ENCODE peak calls at places on chromosomes 4 and X, in eight cellular contexts. H is heart right ventricle; Q is tibial nerve; X is CD8-positive, alpha-beta T cell; M is fibroblast of lung; D is hepatocyte; I is H1; N is neural progenitor cell. E is an unnamed sample.

GRCh38 chrX:106246511-106246910 is 78.4 kb downstream of the PWWP3B start:
- DNase-seq in Q (no peak), I (no peak), M (peak), D (no peak), N (no peak), H (no peak), X (no peak), E (no peak)

GRCh38 chr4:122702939-122703338 is 29.6 kb upstream of the BBS12 start:
- DNase-seq in X (no peak), D (no peak), I (no peak), Q (no peak), H (no peak), N (no peak), M (no peak), E (no peak)

GRCh38 chr4:385934-386707 is 48.5 kb downstream of the ZNF141 start:
- DNase-seq in H (no peak), M (no peak), N (no peak), X (no peak), D (no peak), I (no peak), Q (no peak), E (no peak)

GRCh38 chr4:150224896-150225591 is 146.8 kb downstream of the DCLK2 start:
- DNase-seq in I (peak), X (no peak), N (peak), H (no peak), D (no peak), Q (no peak), M (peak), E (no peak)

GRCh38 chr4:121950212-121950679 is 1.6 kb downstream of the TRPC3 start:
- DNase-seq in D (peak), N (peak), I (peak), X (peak), Q (peak), H (peak), M (peak), E (no peak)

GRCh38 chrX:15789979-15790765 is at the start of gene ZRSR2:
- DNase-seq in H (peak), Q (peak), D (peak), M (peak), I (peak), X (peak), N (peak), E (peak)

GRCh38 chr4:73452953-73453700 is 17.1 kb downstream of the AFP start:
- DNase-seq in D (peak), X (no peak), H (no peak), M (peak), N (peak), I (no peak), Q (no peak), E (no peak)

GRCh38 chr4:156970501-156971167 is 965 bp downstream of the PDGFC start:
- DNase-seq in D (peak), H (peak), Q (peak), N (peak), M (peak), X (no peak), I (no peak), E (peak)

GRCh38 chr4:138961687-138962086 is 53.9 kb upstream of the NOCT start:
- DNase-seq in M (no peak), N (no peak), D (no peak), Q (no peak), H (no peak), X (no peak), I (no peak), E (no peak)

GRCh38 chr4:2353222-2354107 is 65.0 kb downstream of the ZFYVE28 start:
- DNase-seq in M (no peak), X (no peak), H (no peak), I (no peak), N (no peak), Q (no peak), D (no peak), E (no peak)

GRCh38 chrX:150643271-150643670 is 49.9 kb upstream of the MTMR1 start:
- DNase-seq in D (no peak), N (no peak), X (no peak), M (no peak), I (no peak), H (no peak), Q (no peak), E (no peak)

GRCh38 chrX:2931612-2932011 is 2.5 kb upstream of the ARSD start:
- DNase-seq in H (no peak), X (no peak), M (no peak), N (peak), I (no peak), Q (no peak), D (no peak), E (no peak)

GRCh38 chrX:28552882-28553829 is 34.1 kb upstream of the IL1RAPL1 start:
- DNase-seq in M (no peak), I (no peak), D (no peak), Q (no peak), H (no peak), N (no peak), X (no peak), E (no peak)

GRCh38 chr4:88333741-88334405 is 44.8 kb upstream of the HERC6 start:
- DNase-seq in N (no peak), Q (no peak), H (no peak), D (no peak), X (no peak), M (peak), I (no peak), E (no peak)

DNA sequence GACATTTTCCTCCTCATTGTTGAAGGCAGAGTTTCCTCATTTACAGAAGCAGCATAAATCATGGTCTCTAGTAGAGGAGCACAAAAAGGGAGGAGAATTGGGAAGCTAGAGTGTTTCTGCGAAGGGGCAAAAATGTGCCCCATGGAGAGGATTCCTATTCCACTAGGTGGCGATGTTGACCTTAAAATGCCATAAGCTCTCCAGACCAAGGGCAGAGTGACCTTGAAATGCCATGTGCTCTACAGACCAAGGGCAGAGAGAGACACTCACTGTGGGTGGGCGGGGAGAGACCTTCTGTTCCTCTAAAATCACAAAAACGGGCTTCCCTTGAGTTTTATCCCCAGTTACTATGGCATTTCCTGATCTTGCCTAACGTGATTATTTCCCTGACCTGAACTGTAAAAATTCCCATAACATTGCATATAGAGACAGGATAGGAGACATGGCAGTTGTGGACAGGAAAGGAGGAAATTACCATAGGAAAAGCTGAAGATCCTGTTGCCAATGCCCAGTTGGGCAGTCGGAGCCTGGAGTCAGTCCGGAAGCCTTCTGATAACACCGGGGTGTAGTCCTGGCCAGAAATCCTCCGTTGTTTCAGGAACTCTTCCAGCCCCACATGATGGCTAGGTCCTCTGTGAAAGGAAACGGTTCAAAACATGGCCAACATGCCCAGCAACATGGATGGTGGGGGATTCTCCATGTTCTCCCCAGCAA is 567.7 kb downstream of the MAGEB5 start:
- DNase-seq in N (peak), X (no peak), I (peak), D (peak), H (no peak), Q (no peak), M (peak), E (no peak)
- TF ChIP-seq CTCF in N (peak), X (no peak), I (peak), D (peak), H (peak), Q (no peak), M (peak), E (no peak)

GRCh38 chr4:7299051-7299907 is 106.9 kb downstream of the SORCS2 start:
- DNase-seq in H (no peak), X (no peak), I (no peak), D (no peak), Q (no peak), M (no peak), N (peak), E (no peak)
- H3K27ac ChIP-seq in H (no peak), X (no peak), I (no peak), D (no peak), Q (no peak), M (no peak), N (peak), E (no peak)

DNA sequence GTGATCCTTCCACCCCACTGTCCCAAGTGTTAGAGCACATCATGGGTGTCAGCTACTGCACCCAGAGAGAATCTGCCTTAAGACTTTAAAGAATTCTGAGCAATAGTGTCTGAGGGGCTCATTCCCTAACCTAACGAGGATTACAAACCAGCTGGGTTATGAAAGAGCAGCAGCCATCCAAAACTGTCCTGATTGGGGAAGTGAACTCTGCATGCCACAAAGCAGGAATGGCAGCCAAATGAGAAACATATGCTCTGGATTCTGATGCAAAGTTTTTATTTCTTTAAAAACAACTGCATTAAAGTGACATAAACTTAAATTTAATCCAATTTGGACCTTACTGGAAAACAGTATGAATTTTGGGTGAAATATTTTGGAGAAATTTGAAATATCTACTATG is 103.2 kb downstream of the ANXA3 start:
- DNase-seq in I (no peak), D (no peak), H (no peak), M (peak), Q (no peak), X (no peak), N (no peak), E (no peak)
- H3K4me3 ChIP-seq in I (no peak), D (no peak), H (no peak), M (no peak), Q (no peak), X (no peak), N (no peak), E (no peak)

DNA sequence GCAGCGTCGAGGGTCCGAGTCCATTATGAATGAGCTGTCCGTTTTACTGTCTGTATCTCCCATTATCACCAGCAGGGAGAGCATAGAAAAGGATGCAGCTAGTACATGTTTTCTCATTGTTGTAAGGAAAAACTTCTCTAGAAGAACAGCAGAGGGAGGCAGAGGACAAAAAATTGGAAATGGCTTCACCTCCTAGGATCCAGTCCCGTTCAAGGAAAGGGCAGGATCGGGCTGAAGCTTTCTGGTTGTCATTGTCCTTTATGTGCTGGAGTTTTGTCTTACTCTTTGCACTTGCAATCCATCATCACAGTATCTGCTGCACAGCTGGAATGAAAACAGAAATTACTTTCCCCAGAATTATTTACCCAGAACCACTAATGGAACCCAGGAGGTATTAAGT is 14.7 kb downstream of the NDP start:
- DNase-seq in N (peak), H (no peak), Q (no peak), X (no peak), D (peak), I (no peak), M (peak), E (no peak)
- TF ChIP-seq CTCF in N (peak), H (peak), Q (peak), X (peak), D (peak), I (peak), M (peak), E (peak)

GRCh38 chr4:71229477-71230257 is 109.2 kb upstream of the SLC4A4 start:
- DNase-seq in I (peak), H (no peak), N (peak), M (peak), Q (no peak), D (peak), X (no peak), E (no peak)
- H3K27ac ChIP-seq in I (no peak), H (no peak), N (no peak), M (peak), Q (no peak), D (no peak), X (no peak), E (no peak)

DNA sequence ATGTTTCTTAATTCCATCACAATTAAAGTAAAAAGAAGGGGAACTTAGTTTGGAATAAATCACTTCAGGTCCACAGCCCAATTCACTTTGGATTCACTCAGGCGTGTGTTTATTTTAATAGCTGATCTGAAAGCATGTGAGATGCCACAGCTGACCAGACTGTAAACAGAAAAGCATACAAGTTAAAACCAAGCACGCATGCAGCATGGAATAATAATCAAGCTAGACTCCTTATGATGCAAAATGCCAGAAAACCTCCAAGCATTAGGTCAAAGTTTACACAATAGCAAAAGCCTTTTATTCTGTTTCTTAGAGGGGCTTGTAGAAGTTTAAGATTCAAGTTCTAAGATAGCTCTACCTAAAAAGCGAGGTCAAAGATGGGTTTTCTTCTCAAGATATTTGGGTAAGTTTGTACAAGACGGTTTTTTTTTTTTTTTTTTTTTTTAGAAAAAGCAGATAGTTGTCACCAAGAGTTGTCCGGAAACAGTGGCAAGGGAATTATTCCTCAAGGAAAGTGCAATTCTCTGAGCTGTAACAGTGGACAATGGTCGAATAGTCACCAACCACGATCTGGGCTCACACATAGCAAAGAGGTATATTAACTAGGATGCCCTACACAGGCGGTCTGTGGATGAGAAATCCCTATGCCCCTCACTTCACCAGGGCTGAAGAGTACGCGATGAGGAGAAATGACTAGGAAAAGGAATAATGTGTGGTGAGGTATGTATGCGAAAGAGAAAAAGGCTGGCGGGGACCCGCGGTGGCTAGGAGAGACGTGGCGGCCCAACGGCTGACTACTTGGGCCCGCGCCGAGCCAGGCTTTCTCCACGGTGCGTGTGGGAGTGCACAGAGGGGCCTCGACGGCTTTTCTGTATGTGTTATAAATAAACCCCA is 680 bp upstream of the PRRG1 start:
- DNase-seq in I (no peak), N (no peak), Q (no peak), H (no peak), M (peak), X (no peak), D (peak), E (no peak)
- H3K4me3 ChIP-seq in I (peak), N (peak), Q (peak), H (peak), M (peak), X (no peak), D (peak), E (peak)

GRCh38 chrX:122567911-122568310 is 616.2 kb upstream of the GRIA3 start:
- DNase-seq in Q (no peak), X (no peak), H (no peak), N (no peak), I (no peak), D (no peak), M (peak), E (no peak)

GRCh38 chrX:122572461-122572860 is 611.6 kb upstream of the GRIA3 start:
- DNase-seq in X (no peak), N (no peak), H (no peak), D (no peak), M (peak), I (no peak), Q (no peak), E (no peak)
- TF ChIP-seq CTCF in X (no peak), N (no peak), H (no peak), D (no peak), M (no peak), I (no peak), Q (no peak), E (no peak)

GRCh38 chrX:130339408-130340222 is at the start of gene SLC25A14:
- DNase-seq in N (peak), H (peak), M (peak), Q (peak), X (peak), I (peak), D (peak), E (no peak)
- H3K27ac ChIP-seq in N (no peak), H (no peak), M (peak), Q (peak), X (peak), I (peak), D (peak), E (peak)

GRCh38 chrX:1493877-1494510 is 41.3 kb upstream of the ASMTL start:
- DNase-seq in N (peak), I (no peak), H (no peak), Q (no peak), D (no peak), X (peak), M (no peak), E (no peak)
- H3K4me3 ChIP-seq in N (no peak), I (peak), H (peak), Q (no peak), D (no peak), X (no peak), M (no peak), E (no peak)

GRCh38 chrX:41862562-41863184 is 60.7 kb downstream of the CASK start:
- DNase-seq in D (peak), Q (no peak), H (no peak), X (no peak), M (no peak), I (no peak), N (no peak), E (no peak)

GRCh38 chrX:41868392-41868977 is 54.9 kb downstream of the CASK start:
- DNase-seq in I (no peak), H (no peak), N (no peak), Q (no peak), D (no peak), M (no peak), X (no peak), E (no peak)

GRCh38 chrX:41857670-41858069 is 65.7 kb downstream of the CASK start:
- DNase-seq in N (no peak), H (no peak), I (no peak), X (no peak), Q (no peak), M (no peak), D (no peak), E (no peak)

GRCh38 chrX:41858161-41858775 is 65.1 kb downstream of the CASK start:
- DNase-seq in D (no peak), I (peak), M (no peak), H (no peak), Q (no peak), N (peak), X (no peak), E (no peak)

GRCh38 chrX:41863343-41864203 is 59.8 kb downstream of the CASK start:
- DNase-seq in Q (no peak), D (no peak), H (no peak), I (no peak), M (no peak), N (no peak), X (no peak), E (no peak)
- TF ChIP-seq CTCF in Q (no peak), D (no peak), H (no peak), I (no peak), M (no peak), N (no peak), X (no peak), E (no peak)

E was measured in esophagus squamous epithelium.